ENCODE peak calls at places on chromosomes 1 and 21, in four cellular contexts. N is cardiac muscle cell, R is esophagus squamous epithelium, Y is cardiac fibroblast. P is an unnamed sample.

GRCh38 chr1:26293911-26294463 is 12.4 kb downstream of the UBXN11 start:
- DNase-seq in N (no peak), R (no peak), Y (no peak), P (no peak)

GRCh38 chr1:94335950-94336349 is 82.2 kb upstream of the ABCD3 start:
- DNase-seq in N (peak; percentile 96), R (peak; percentile 14), Y (peak; percentile 96), P (peak; percentile 59)

GRCh38 chr21:43880111-43880985 is 15.3 kb downstream of the AGPAT3 start:
- DNase-seq in N (no peak), R (no peak), Y (no peak), P (no peak)

GRCh38 chr1:164673584-164674214 is 114.7 kb downstream of the PBX1 start:
- DNase-seq in N (no peak), R (no peak), Y (no peak), P (peak; percentile 67)

GRCh38 chr1:154488942-154489341 is 13.1 kb upstream of the TDRD10 start:
- DNase-seq in N (no peak), R (no peak), Y (no peak), P (no peak)

GRCh38 chr1:20950689-20951088 is 163.6 kb upstream of the HP1BP3 start:
- DNase-seq in N (peak; percentile 18), R (no peak), Y (no peak), P (no peak)

GRCh38 chr1:246052603-246053002 is 454.5 kb downstream of the SMYD3 start:
- DNase-seq in N (no peak), R (no peak), Y (no peak), P (no peak)

GRCh38 chr1:12056331-12056841 is 6.7 kb upstream of the TNFRSF8 start:
- DNase-seq in N (no peak), R (no peak), Y (no peak), P (no peak)

GRCh38 chr1:16212251-16212961 is at the start of gene ARHGEF19:
- DNase-seq in N (no peak), R (no peak), Y (no peak), P (no peak)

GRCh38 chr1:118717893-118718292 is 270.2 kb downstream of the TBX15 start:
- DNase-seq in N (no peak), R (no peak), Y (no peak), P (no peak)

GRCh38 chr1:17923684-17924083 is 168.6 kb downstream of the ACTL8 start:
- DNase-seq in N (no peak), R (no peak), Y (no peak), P (no peak)

GRCh38 chr1:179883040-179883501 is 986 bp downstream of the TOR1AIP1 start:
- DNase-seq in N (no peak), R (no peak), Y (no peak), P (peak; percentile 82)

GRCh38 chr1:236168716-236169429 is 26.5 kb downstream of the GPR137B start:
- DNase-seq in N (peak; percentile 87), R (no peak), Y (peak; percentile 86), P (peak; percentile 34)

GRCh38 chr1:155086182-155086741 is 7.6 kb downstream of the EFNA3 start:
- DNase-seq in N (peak; percentile 59), R (no peak), Y (peak; percentile 54), P (peak; percentile 78)

GRCh38 chr1:192892934-192893333 is 84.1 kb downstream of the RGS2 start:
- DNase-seq in N (no peak), R (no peak), Y (no peak), P (no peak)

GRCh38 chr1:19643602-19644419 is at the start of gene NBL1:
- DNase-seq in N (peak; percentile 83), R (no peak), Y (peak; percentile 79), P (peak; percentile 59)

GRCh38 chr1:55034476-55035133 is 4.7 kb upstream of the PCSK9 start:
- DNase-seq in N (no peak), R (no peak), Y (no peak), P (no peak)

DNA sequence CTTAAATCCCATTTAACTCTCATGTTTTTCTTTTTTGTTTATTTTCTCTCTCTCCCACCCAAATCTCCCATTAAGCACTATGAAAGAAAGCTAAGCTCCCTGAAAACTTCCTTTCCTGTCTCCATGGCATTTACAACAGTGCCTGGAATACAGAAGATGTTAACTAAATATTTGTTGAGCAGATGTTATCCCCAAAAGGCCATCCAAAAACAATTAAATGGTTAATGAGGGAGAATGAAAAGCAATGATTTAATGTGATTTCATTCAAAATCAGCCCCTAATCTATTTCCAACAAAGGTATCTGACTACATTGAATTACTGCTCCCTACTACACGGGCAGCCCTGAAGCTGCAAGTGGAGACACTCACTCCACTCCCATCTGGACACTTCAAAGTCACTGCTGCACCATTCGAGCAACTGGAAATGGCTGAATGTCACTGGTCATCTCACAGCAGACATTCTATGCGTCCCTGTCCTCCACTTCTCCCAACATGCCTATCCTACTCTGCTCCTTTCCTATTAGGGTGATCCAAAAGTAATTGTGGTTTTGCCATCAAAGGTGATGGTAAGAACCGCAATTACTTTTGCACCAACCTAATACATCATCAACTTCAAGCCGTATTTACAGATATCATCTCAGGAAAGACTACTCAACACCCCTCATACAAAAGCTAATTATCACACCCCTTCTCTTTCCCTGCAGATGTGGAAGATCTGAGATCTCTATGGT is 7.5 kb downstream of the TP53BP2 start:
- DNase-seq in N (no peak), R (no peak), Y (no peak), P (no peak)
- H3K4me3 ChIP-seq in N (peak overlapping the region; percentile 14), R (no peak overlapping the region), Y (no peak overlapping the region), P (no peak overlapping the region)

DNA sequence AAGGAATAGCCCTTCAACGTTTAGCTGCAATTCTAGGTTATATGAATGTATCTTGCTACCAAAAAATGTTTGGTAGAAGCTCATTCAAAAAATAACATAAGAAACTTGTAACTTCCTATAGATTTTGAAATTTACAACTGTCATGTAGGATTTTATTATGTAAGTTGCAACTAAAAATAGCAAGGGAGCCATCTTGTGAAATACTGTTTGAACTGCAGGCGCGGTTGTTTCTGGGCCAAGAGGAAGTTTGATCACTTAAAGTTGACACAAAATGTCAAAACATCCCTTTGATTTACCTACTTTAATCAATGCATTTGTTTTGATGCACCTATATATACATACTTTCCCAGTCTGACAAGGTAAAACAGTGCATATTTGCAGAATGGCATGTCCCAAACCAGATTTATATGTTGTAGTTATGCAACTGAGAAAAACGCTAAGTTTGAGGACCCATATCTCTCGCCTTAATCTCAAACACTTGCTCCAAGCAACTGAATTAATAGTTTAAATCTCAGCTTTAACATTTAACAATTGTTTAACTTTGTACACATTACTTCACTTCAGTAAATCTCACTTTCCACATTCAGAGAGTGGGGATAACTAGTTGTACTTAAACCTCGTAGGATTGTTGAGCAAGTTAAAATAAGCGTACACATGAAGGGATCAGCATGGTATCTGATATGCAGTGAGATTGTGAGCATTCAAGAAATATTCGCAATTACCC is 63.9 kb downstream of the KCNK2 start:
- DNase-seq in N (peak; percentile 56), R (no peak), Y (peak; percentile 61), P (peak; percentile 6)
- TF ChIP-seq CTCF in N (peak; percentile 67), R (peak; percentile 49), Y (peak; percentile 51), P (peak; percentile 48)

GRCh38 chr1:186063091-186063657 is 311.9 kb downstream of the TPR start:
- DNase-seq in N (no peak), R (no peak), Y (no peak), P (no peak)
- H3K4me3 ChIP-seq in N (no peak overlapping the region), R (no peak overlapping the region), Y (no peak overlapping the region), P (no peak overlapping the region)

DNA sequence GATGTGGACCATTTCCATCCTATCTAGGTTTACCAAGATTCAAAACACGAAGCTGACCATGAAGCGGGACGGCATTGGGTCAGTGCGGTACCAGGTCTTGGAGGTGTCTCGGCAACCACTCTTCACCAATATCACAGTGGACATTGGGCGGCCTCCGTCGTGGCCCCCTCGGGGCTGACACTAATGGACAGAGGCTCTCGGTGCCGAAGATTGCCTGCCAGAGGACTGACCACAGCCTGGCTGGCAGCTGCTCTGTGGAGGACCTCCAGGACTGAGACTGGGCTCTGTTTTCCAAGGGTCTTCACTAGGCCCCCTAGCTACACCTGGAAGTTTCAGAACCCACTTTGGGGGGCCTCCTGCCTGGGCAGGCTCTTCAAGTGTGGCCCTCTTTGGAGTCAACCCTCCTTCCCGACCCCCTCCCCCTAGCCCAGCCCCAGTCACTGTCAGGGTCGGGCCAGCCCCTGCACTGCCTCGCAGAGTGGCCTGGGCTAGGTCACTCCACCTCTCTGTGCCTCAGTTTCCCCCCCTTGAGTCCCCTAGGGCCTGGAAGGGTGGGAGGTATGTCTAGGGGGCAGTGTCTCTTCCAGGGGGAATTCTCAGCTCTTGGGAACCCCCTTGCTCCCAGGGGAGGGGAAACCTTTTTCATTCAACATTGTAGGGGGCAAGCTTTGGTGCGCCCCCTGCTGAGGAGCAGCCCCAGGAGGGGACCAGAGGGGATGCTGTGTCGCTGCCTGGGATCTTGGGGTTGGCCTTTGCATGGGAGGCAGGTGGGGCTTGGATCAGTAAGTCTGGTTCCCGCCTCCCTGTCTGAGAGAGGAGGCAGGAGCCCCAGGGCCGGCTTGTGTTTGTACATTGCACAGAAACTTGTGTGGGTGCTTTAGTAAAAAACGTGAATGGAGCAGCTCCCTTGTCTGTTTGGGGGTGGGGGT is 864 bp upstream of the CCDC24 start:
- DNase-seq in N (no peak), R (no peak), Y (no peak), P (no peak)
- TF ChIP-seq CTCF in N (peak; percentile 4), R (no peak), Y (no peak), P (no peak)

DNA sequence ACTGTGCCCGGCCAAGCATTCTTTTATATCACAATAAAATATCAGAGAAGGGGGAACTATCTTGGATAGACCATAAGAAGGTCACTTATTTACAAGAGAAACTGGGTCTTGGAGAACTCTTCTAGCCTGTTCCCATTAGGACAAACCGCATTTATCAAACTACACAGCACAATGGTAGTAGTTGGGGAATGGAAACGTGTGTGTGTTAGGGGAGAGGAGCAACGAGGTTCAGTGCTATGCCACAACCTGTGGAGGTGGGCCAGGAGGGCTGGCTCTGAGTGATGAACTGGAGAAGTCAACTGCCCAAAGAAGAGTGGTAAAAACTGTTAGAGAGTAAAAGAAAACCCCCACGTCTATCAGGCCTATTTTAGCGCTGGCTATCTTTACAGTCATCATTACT is 1.6 kb downstream of the DONSON start:
- DNase-seq in N (no peak), R (no peak), Y (no peak), P (no peak)
- H3K4me3 ChIP-seq in N (no peak overlapping the region), R (no peak overlapping the region), Y (no peak overlapping the region), P (peak overlapping the region; percentile 88)

GRCh38 chr1:72184099-72184695 is 98.1 kb downstream of the NEGR1 start:
- DNase-seq in N (peak; percentile 10), R (no peak), Y (peak; percentile 28), P (no peak)

GRCh38 chr1:72182859-72183258 is 99.5 kb downstream of the NEGR1 start:
- DNase-seq in N (no peak), R (no peak), Y (no peak), P (no peak)

GRCh38 chr1:72177711-72178110 is 104.6 kb downstream of the NEGR1 start:
- DNase-seq in N (no peak), R (no peak), Y (no peak), P (no peak)

DNA sequence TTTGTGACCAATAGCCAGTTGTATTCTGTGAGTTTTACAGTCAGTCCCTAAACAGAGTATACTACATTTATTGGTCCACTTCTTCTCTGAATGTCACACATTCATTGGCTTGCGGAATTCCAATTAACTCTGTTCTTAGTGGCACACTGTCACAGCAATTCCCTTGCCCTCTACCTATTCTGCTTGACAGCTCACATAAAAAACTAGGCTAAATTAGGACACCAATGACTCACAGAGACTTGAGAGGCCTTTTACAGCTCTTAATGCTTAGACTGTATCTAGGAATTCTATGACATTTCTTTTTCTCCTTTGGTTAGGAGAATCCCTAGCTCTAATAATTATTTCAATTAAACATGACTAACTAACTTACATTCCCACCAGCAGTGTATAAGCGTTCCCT is 104.1 kb downstream of the NEGR1 start:
- DNase-seq in N (no peak), R (no peak), Y (no peak), P (no peak)
- TF ChIP-seq CTCF in N (no peak), R (no peak), Y (no peak), P (no peak)

GRCh38 chr1:209657918-209658317 is 5.7 kb upstream of the LAMB3 start:
- DNase-seq in N (no peak), R (no peak), Y (no peak), P (no peak)
- H3K4me3 ChIP-seq in N (no peak overlapping the region), R (no peak overlapping the region), Y (no peak overlapping the region), P (no peak overlapping the region)

P was measured in BE2C.